ENCODE peak calls at places on chromosomes 12 and 14, in seven cellular contexts. N is K562, M is SK-N-SH, U is HCT116, B is HepG2, I is H1, L is GM12878. R is an unnamed sample.

GRCh38 chr12:1977588-1977987 is 26.7 kb downstream of the DCP1B start:
- DNase-seq in N (no peak), M (no peak), U (no peak), B (no peak), I (no peak), L (no peak), R (no peak)

GRCh38 chr12:132280436-132280835 is 49.0 kb downstream of the GALNT9 start:
- DNase-seq in N (no peak), M (no peak), U (no peak), B (no peak), I (no peak), L (no peak), R (no peak)

GRCh38 chr12:114936148-114937099 is 252.4 kb upstream of the TBX3 start:
- DNase-seq in N (no peak), M (no peak), U (no peak), B (no peak), I (no peak), L (no peak), R (no peak)

GRCh38 chr12:6825398-6826124 is 2.6 kb upstream of the P3H3 start:
- DNase-seq in N (peak), M (peak), U (peak), B (peak), I (peak), L (no peak), R (peak)

GRCh38 chr14:74988131-74988530 is 14.6 kb upstream of the EIF2B2 start:
- DNase-seq in N (peak), M (no peak), U (peak), B (no peak), I (no peak), L (no peak), R (no peak)

GRCh38 chr14:81219821-81220487 is 805 bp downstream of the GTF2A1 start:
- DNase-seq in N (peak), M (peak), U (no peak), B (peak), I (no peak), L (no peak), R (no peak)

GRCh38 chr14:36256131-36256801 is 64.2 kb downstream of the MBIP start:
- DNase-seq in N (no peak), M (no peak), U (no peak), B (no peak), I (no peak), L (no peak), R (no peak)

GRCh38 chr12:79555006-79555925 is 135.5 kb downstream of the PAWR start:
- DNase-seq in N (no peak), M (peak), U (peak), B (peak), I (no peak), L (no peak), R (no peak)

GRCh38 chr12:121712462-121713256 is at the start of gene TMEM120B:
- DNase-seq in N (peak), M (peak), U (no peak), B (peak), I (no peak), L (no peak), R (peak)

GRCh38 chr14:47626151-47627035 is 49.0 kb downstream of the MDGA2 start:
- DNase-seq in N (no peak), M (no peak), U (no peak), B (no peak), I (no peak), L (no peak), R (no peak)

GRCh38 chr14:32224731-32225377 is 21.8 kb upstream of the RNU6-8 start:
- DNase-seq in N (peak), M (peak), U (no peak), B (peak), I (no peak), L (no peak), R (no peak)

DNA sequence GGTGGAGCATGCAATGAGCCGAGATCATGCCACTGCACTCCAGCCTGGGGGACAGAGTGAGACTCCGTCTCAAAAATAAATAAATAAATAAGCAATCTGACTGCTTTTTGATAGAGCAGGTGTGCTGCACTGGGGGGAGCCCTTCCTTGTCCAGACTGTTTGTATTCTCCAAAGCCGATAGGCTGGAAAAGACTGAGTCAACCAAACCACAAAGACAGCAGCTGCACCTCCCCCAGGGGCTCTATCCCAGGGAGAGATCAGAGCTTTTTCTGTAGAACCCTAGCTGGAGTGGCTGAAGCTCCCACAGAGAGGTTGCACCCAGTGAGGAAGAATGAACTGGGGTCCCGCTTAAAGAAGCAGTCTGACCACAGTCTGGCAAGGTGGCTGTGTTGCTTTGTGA is 45.8 kb upstream of the LALBA start:
- DNase-seq in N (peak), M (no peak), U (peak), B (no peak), I (no peak), L (no peak), R (no peak)
- TF ChIP-seq YY1 in N (no peak), M (no peak), U (no peak), B (no peak), I (no peak), L (no peak), R (no peak)

GRCh38 chr14:52919971-52920370 is 30.9 kb downstream of the FERMT2 start:
- DNase-seq in N (no peak), M (no peak), U (no peak), B (no peak), I (no peak), L (no peak), R (no peak)

GRCh38 chr14:52922059-52922458 is 28.8 kb downstream of the FERMT2 start:
- DNase-seq in N (no peak), M (no peak), U (no peak), B (no peak), I (no peak), L (no peak), R (no peak)

GRCh38 chr14:52923902-52924575 is 26.8 kb downstream of the FERMT2 start:
- DNase-seq in N (no peak), M (no peak), U (no peak), B (peak), I (no peak), L (no peak), R (peak)

GRCh38 chr14:52918486-52918885 is 32.4 kb downstream of the FERMT2 start:
- DNase-seq in N (no peak), M (no peak), U (no peak), B (no peak), I (no peak), L (peak), R (no peak)

DNA sequence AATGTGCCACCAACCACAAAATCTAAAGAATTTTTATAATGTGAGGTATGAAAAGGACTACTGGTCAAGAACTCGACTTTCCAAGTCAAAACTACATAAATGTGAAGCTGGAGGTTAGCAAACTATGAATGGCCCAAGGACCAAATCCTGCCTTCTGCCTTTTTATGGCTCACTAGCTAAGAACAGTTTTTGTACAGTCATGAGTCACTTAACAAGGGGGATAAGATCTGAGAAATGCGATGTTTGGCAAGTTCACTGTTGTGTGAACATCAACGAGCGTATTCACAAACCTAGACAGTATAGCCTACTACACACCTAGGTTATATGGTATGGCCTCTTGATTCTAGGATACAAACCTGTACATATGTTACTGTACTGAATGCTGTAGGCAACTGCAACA is 28.2 kb downstream of the FERMT2 start:
- DNase-seq in N (no peak), M (no peak), U (no peak), B (no peak), I (no peak), L (no peak), R (no peak)
- TF ChIP-seq YY1 in N (no peak), M (no peak), U (no peak), B (no peak), I (no peak), L (no peak), R (no peak)

DNA sequence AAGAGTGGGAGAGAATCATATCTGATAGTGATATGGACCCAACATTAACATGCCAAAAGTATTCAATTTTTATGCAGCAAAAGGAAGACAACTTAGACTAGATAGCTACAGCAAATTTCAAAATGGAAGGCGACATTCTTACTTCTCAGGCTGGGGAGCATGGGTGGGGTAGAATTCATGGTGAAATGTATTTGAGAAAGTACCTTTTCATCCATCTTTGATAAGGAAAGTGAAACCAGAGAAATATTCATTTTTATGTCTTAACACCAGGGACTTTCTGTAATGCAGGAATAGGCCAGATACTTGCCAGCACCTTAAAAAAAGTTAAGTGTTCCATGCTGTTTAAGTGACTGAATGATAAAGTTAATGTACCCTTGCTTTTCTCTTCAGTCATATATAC is 13.4 kb downstream of the BTG1 start:
- DNase-seq in N (no peak), M (no peak), U (no peak), B (no peak), I (no peak), L (no peak), R (no peak)
- TF ChIP-seq YY1 in N (no peak), M (no peak), U (no peak), B (no peak), I (no peak), L (peak), R (no peak)

GRCh38 chr14:88258026-88258425 is 65.0 kb downstream of the KCNK10 start:
- DNase-seq in N (no peak), M (no peak), U (no peak), B (no peak), I (no peak), L (no peak), R (no peak)
- TF ChIP-seq YY1 in N (no peak), M (no peak), U (no peak), B (no peak), I (no peak), L (no peak), R (no peak)

R was measured in NT2/D1.